ENCODE peak calls at places on chromosomes 4 and X, in ten cellular contexts. Z, G, C, E, I, Y, D, S, K and W are unnamed samples.

GRCh38 chrX:30627818-30628652 is 25.2 kb upstream of the GK start:
- DNase-seq in E (no peak), Y (no peak), K (no peak), G (no peak), I (no peak), S (no peak), C (peak), D (peak), Z (no peak), W (no peak)

GRCh38 chrX:7027071-7027470 is 120.4 kb upstream of the STS start:
- DNase-seq in E (no peak), C (peak), G (no peak), Z (no peak), I (peak), D (no peak), S (no peak), K (no peak), Y (no peak), W (no peak)

GRCh38 chrX:40243699-40244098 is 145.9 kb upstream of the BCOR start:
- DNase-seq in G (no peak), E (no peak), C (no peak), Z (no peak), K (no peak), D (no peak), I (no peak), Y (no peak), S (no peak), W (no peak)

GRCh38 chrX:114906978-114907510 is 110.4 kb downstream of the IL13RA2 start:
- DNase-seq in K (no peak), Y (no peak), I (no peak), Z (no peak), C (no peak), S (no peak), E (no peak), G (no peak), D (no peak), W (no peak)

GRCh38 chrX:134431894-134432293 is 28.1 kb upstream of the HPRT1 start:
- DNase-seq in G (no peak), K (no peak), Z (no peak), Y (no peak), I (no peak), D (no peak), E (no peak), C (no peak), S (peak), W (no peak)

GRCh38 chrX:71060127-71060526 is 8.0 kb downstream of the SNX12 start:
- DNase-seq in G (no peak), Y (no peak), S (no peak), Z (no peak), I (no peak), D (no peak), E (no peak), C (no peak), K (no peak), W (no peak)

GRCh38 chr4:81723044-81723884 is 251.6 kb upstream of the RASGEF1B start:
- DNase-seq in I (no peak), E (no peak), S (no peak), K (no peak), Y (peak), G (no peak), Z (no peak), C (peak), D (no peak), W (no peak)

GRCh38 chrX:136747003-136747986 is 33.4 kb downstream of the ARHGEF6 start:
- DNase-seq in I (no peak), E (no peak), D (no peak), C (no peak), Z (no peak), Y (no peak), S (no peak), G (no peak), K (no peak), W (no peak)

GRCh38 chrX:72304877-72305276 is 837 bp downstream of the CITED1 start:
- DNase-seq in G (no peak), D (no peak), Y (no peak), K (no peak), C (no peak), I (no peak), E (no peak), S (no peak), Z (no peak), W (no peak)

GRCh38 chr4:8817081-8817812 is 54.4 kb downstream of the HMX1 start:
- DNase-seq in I (no peak), S (no peak), G (no peak), E (no peak), Z (no peak), Y (no peak), K (peak), D (no peak), C (no peak), W (no peak)

GRCh38 chrX:135625995-135626394 is 87.4 kb upstream of the CT45A1 start:
- DNase-seq in C (no peak), G (no peak), K (peak), Y (no peak), D (no peak), S (peak), Z (no peak), I (no peak), E (no peak), W (no peak)

GRCh38 chr4:104677122-104677521 is 182.4 kb upstream of the CXXC4 start:
- DNase-seq in G (peak), E (no peak), Y (no peak), Z (no peak), C (peak), D (peak), S (no peak), I (peak), K (no peak), W (no peak)

GRCh38 chr4:157075401-157075800 is 549 bp upstream of the GLRB start:
- DNase-seq in D (no peak), Y (no peak), G (no peak), E (no peak), C (no peak), K (no peak), Z (no peak), S (no peak), I (no peak), W (no peak)

GRCh38 chr4:131721883-131722282 is 1427.2 kb upstream of the PCDH10 start:
- DNase-seq in D (no peak), G (no peak), E (no peak), Z (no peak), K (no peak), Y (no peak), S (no peak), I (no peak), C (no peak), W (no peak)

GRCh38 chrX:22559506-22559905 is 286.8 kb downstream of the CBLL2 start:
- DNase-seq in K (no peak), C (no peak), I (no peak), Z (no peak), S (no peak), D (no peak), E (no peak), Y (no peak), G (peak), W (no peak)

GRCh38 chrX:19955306-19955705 is 35.6 kb downstream of the BCLAF3 start:
- DNase-seq in E (no peak), Z (no peak), K (no peak), C (no peak), S (no peak), I (no peak), Y (no peak), G (no peak), D (no peak), W (no peak)

GRCh38 chrX:6959006-6959405 is 188.5 kb upstream of the STS start:
- DNase-seq in S (no peak), D (no peak), Z (no peak), E (no peak), C (peak), Y (no peak), K (no peak), I (no peak), G (no peak), W (no peak)

GRCh38 chrX:9688833-9689232 is 76.8 kb downstream of the GPR143 start:
- DNase-seq in D (no peak), Z (no peak), E (no peak), Y (no peak), G (no peak), I (no peak), K (no peak), C (no peak), S (no peak), W (no peak)

GRCh38 chrX:151346931-151347543 is 50.0 kb upstream of the VMA21 start:
- DNase-seq in Y (no peak), I (no peak), C (no peak), D (no peak), G (no peak), Z (no peak), E (no peak), S (no peak), K (no peak), W (no peak)